ENCODE peak calls at places on chromosomes 6 and 20, in four cellular contexts. F is fibroblast of mammary gland, B is mucosa of gallbladder, W is T follicular helper cell. J is an unnamed sample.
A peak's percentile ranks its signal among the peaks of the same experiment; 100 is the strongest.

GRCh38 chr20:56222201-56222600 is 26.3 kb upstream of the MC3R start:
- DNase-seq in W (no peak), B (no peak), F (peak; percentile 57), J (no peak)

GRCh38 chr6:57421503-57421902 is 104.1 kb downstream of the PRIM2 start:
- DNase-seq in F (no peak), W (no peak), B (no peak), J (no peak)

GRCh38 chr20:25676164-25676809 is 20.4 kb downstream of the ZNF337 start:
- DNase-seq in F (peak; percentile 79), B (no peak), W (no peak), J (no peak)

GRCh38 chr6:131683479-131683878 is 17.7 kb downstream of the OR2A4 start:
- DNase-seq in W (no peak), B (no peak), F (no peak), J (no peak)

GRCh38 chr20:19426356-19426755 is 213.9 kb downstream of the SLC24A3 start:
- DNase-seq in F (no peak), B (no peak), W (no peak), J (no peak)

GRCh38 chr6:34909484-34909883 is 20.4 kb downstream of the ANKS1A start:
- DNase-seq in B (no peak), W (no peak), F (no peak), J (no peak)

GRCh38 chr6:48307583-48307982 is 196.6 kb upstream of the PTCHD4 start:
- DNase-seq in W (no peak), B (no peak), F (no peak), J (no peak)

GRCh38 chr6:114108119-114109002 is 137.4 kb upstream of the HDAC2 start:
- DNase-seq in B (peak; percentile 44), F (peak; percentile 65), W (no peak), J (peak; percentile 59)

GRCh38 chr6:43860285-43860684 is 90.3 kb downstream of the VEGFA start:
- DNase-seq in W (no peak), F (no peak), B (peak; percentile 37), J (no peak)

GRCh38 chr20:46305331-46305972 is 2.8 kb downstream of the CDH22 start:
- DNase-seq in B (peak; percentile 14), F (no peak), W (no peak), J (no peak)

GRCh38 chr6:86712039-86712438 is 225.3 kb upstream of the HTR1E start:
- DNase-seq in F (no peak), W (no peak), B (no peak), J (no peak)

GRCh38 chr6:105522626-105523322 is 119.9 kb upstream of the PREP start:
- DNase-seq in F (peak; percentile 51), W (no peak), B (no peak), J (no peak)

GRCh38 chr20:62953839-62954703 is 1.6 kb downstream of the SLC17A9 start:
- DNase-seq in F (peak; percentile 81), B (peak; percentile 77), W (peak; percentile 56), J (peak; percentile 89)

GRCh38 chr6:3013901-3014674 is 14.4 kb downstream of the NQO2 start:
- DNase-seq in F (no peak), B (no peak), W (no peak), J (peak; percentile 41)

GRCh38 chr6:169907419-169908115 is 156.1 kb downstream of the ERMARD start:
- DNase-seq in B (no peak), W (no peak), F (no peak), J (no peak)

GRCh38 chr6:30820196-30820595 is 64.1 kb upstream of the DDR1 start:
- DNase-seq in W (no peak), B (peak; percentile 56), F (peak; percentile 81), J (no peak)

GRCh38 chr6:36227379-36228344 is 31.1 kb downstream of the BRPF3 start:
- DNase-seq in B (no peak), F (no peak), W (no peak), J (no peak)

GRCh38 chr6:75279418-75279817 is 5.2 kb downstream of the TMEM30A start:
- DNase-seq in F (no peak), W (no peak), B (no peak), J (no peak)

GRCh38 chr20:60407011-60407771 is 449.0 kb downstream of the CDH26 start:
- DNase-seq in F (no peak), W (no peak), B (no peak), J (no peak)

GRCh38 chr20:45404438-45404837 is 3.7 kb upstream of the DBNDD2 start:
- DNase-seq in B (no peak), W (no peak), F (no peak), J (no peak)

GRCh38 chr6:131755597-131755996 is 44.8 kb upstream of the CTAGE9 start:
- DNase-seq in B (no peak), W (no peak), F (peak; percentile 98), J (no peak)

GRCh38 chr6:69835414-69836179 is 30.8 kb upstream of the COL19A1 start:
- DNase-seq in F (peak; percentile 79), B (peak; percentile 46), W (no peak), J (no peak)

GRCh38 chr6:4883298-4883697 is 107.1 kb downstream of the CDYL start:
- DNase-seq in W (no peak), F (no peak), B (no peak), J (no peak)

GRCh38 chr20:35669681-35670080 is 5.0 kb upstream of the CPNE1 start:
- DNase-seq in F (no peak), B (no peak), W (no peak), J (peak; percentile 26)

GRCh38 chr6:31530659-31531058 is 1.9 kb downstream of the MCCD1 start:
- DNase-seq in W (no peak), B (no peak), F (no peak), J (no peak)

GRCh38 chr20:53691811-53692192 is 98.2 kb upstream of the ZNF217 start:
- DNase-seq in B (no peak), W (no peak), F (no peak), J (no peak)

GRCh38 chr20:31760457-31761240 is 21.6 kb downstream of the TPX2 start:
- DNase-seq in F (peak; percentile 76), W (no peak), B (no peak), J (no peak)

GRCh38 chr20:5171790-5172164 is 45.0 kb downstream of the CDS2 start:
- DNase-seq in F (no peak), W (no peak), B (no peak), J (no peak)

GRCh38 chr20:38337561-38338140 is 8.6 kb upstream of the LBP start:
- DNase-seq in F (peak; percentile 50), B (no peak), W (no peak), J (peak; percentile 79)

GRCh38 chr6:111585969-111586315 is 19.7 kb downstream of the TRAF3IP2 start:
- DNase-seq in W (no peak), F (no peak), B (no peak), J (no peak)

GRCh38 chr6:165469483-165469882 is 160.1 kb upstream of the C6orf118 start:
- DNase-seq in W (no peak), F (no peak), B (no peak), J (no peak)

GRCh38 chr6:49929340-49929739 is 34.6 kb downstream of the DEFB114 start:
- DNase-seq in B (no peak), F (no peak), W (no peak), J (no peak)

GRCh38 chr6:127641905-127642304 is 64.9 kb downstream of the C6orf58 start:
- DNase-seq in B (no peak), W (no peak), F (peak; percentile 48), J (no peak)